ENCODE peak calls at places on chromosomes 5 and 9, in four cellular contexts. O, P, A and C are unnamed samples.

GRCh38 chr9:134374301-134375010 is 48.2 kb downstream of the RXRA start:
- DNase-seq in O (peak), P (no peak), A (no peak), C (no peak)

GRCh38 chr9:71909887-71910601 is 949 bp downstream of the ABHD17B start:
- DNase-seq in O (peak), P (peak), A (peak), C (peak)

GRCh38 chr9:99389087-99390033 is 167.3 kb downstream of the SEC61B start:
- DNase-seq in O (no peak), P (no peak), A (no peak), C (no peak)

GRCh38 chr5:35117960-35118359 is 70.2 kb upstream of the AGXT2 start:
- DNase-seq in O (no peak), P (no peak), A (no peak), C (no peak)

GRCh38 chr9:35110327-35110758 is 5.3 kb downstream of the ATOSB start:
- DNase-seq in O (no peak), P (peak), A (no peak), C (no peak)

GRCh38 chr9:28007097-28007817 is 434.0 kb upstream of the C9orf72 start:
- DNase-seq in O (no peak), P (no peak), A (no peak), C (no peak)

GRCh38 chr9:88746029-88746743 is 211.2 kb downstream of the NXNL2 start:
- DNase-seq in O (peak), P (no peak), A (no peak), C (peak)

GRCh38 chr5:64229163-64229774 is 63.6 kb downstream of the RNF180 start:
- DNase-seq in O (no peak), P (peak), A (peak), C (no peak)

GRCh38 chr5:139592289-139592688 is 31.1 kb downstream of the UBE2D2 start:
- DNase-seq in O (no peak), P (no peak), A (no peak), C (no peak)

GRCh38 chr5:20537911-20538310 is 549.9 kb upstream of the CDH18 start:
- DNase-seq in O (no peak), P (no peak), A (no peak), C (no peak)
- TF ChIP-seq POLR2AphosphoS5 in O (no peak), P (no peak), A (no peak), C (no peak)

GRCh38 chr5:59807806-59808205 is 85.7 kb downstream of the PDE4D start:
- DNase-seq in O (no peak), P (no peak), A (no peak), C (no peak)

GRCh38 chr5:59814563-59814872 is 79.0 kb downstream of the PDE4D start:
- DNase-seq in O (no peak), P (no peak), A (no peak), C (no peak)

GRCh38 chr5:59813761-59814562 is 79.6 kb downstream of the PDE4D start:
- DNase-seq in O (no peak), P (peak), A (peak), C (peak)

DNA sequence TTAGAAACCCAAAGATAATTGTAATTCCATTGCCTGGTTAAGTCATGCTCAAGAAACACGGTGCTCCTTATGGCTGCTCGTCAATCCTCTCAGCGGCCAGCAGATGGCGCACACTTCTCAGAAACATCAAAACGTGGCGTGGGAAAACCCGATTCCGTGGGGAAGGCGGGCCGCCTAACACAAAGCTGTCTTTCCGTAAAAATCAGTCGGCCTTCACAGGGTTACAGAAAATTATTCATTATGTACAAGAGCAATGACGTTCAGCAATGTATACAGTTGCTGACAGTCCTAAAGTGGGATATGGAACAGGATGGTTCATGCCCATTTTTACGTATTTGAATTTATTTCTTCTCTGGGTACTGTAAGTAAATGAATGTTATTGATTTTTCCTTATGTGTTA is 83.5 kb downstream of the PDE4D start:
- DNase-seq in O (peak), P (peak), A (peak), C (peak)
- H3K4me3 ChIP-seq in O (no peak), P (no peak), A (no peak), C (no peak)

DNA sequence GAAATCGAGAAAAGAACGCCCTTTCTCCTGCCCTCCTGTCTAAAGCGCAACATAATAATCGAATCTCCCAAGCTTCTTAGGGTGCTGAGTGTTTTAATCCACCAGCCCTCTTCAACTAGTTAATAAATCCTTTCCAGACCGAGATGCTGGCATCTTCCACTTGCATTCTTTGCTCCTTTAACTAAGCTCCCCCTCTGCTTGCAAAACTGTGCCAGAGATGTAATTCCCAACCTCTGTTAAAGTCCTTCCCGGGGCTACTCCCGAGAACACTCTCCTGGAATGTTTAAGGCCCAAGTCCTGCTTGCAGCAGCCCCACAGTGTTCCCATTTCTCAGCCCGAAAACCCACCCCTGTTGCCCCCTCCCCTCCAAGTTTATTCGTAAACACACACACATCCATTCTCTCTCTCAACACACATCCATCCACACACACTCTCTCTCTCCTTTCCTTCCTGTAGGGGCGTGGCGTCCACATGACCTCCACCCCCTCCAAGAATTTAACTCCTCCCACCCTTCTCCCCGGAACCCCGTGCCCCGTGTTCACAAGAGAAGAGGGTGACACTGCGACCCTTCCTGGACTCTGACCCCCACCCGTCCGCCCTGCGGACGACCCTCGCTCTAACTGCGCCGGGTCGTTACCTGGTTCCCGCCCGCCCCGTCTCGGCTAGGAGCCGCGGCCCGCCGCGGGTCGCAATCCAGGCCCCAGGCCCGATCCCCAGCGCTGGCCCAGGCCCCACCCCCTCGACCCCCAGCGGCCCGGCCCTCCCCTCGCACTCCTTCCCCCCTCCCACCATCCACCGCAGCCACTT is 7.0 kb upstream of the MGAT1 start:
- DNase-seq in O (peak), P (peak), A (peak), C (peak)
- TF ChIP-seq POLR2A in O (peak), P (no peak), A (peak), C (peak)

DNA sequence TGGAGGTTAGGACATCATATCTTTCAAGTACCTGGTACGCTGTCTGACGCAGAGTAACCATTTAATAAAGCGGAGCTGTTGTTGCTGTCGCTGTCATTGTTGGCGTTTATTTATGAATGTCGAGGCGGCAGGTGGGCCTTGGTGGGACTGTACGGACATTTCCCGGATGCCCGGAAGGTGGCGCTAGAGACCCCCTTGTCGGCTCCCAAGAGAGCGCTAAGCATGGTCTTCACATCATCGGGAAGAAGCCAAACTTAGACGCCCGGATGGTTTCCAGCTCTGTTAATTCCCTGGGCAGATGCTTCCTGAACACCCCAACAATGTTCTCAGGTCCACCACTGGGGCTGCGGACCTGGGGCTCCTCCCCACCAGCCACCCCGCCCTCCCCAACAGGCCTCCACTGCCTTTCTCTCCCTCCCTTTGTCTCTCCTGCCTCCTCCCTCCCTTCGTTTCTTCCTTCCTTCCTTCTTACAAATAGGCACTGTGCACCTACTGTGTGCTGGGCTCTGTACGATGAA is 54.1 kb downstream of the DUSP1 start:
- DNase-seq in O (peak), P (peak), A (peak), C (peak)
- TF ChIP-seq POLR2AphosphoS5 in O (peak), P (peak), A (no peak), C (no peak)

DNA sequence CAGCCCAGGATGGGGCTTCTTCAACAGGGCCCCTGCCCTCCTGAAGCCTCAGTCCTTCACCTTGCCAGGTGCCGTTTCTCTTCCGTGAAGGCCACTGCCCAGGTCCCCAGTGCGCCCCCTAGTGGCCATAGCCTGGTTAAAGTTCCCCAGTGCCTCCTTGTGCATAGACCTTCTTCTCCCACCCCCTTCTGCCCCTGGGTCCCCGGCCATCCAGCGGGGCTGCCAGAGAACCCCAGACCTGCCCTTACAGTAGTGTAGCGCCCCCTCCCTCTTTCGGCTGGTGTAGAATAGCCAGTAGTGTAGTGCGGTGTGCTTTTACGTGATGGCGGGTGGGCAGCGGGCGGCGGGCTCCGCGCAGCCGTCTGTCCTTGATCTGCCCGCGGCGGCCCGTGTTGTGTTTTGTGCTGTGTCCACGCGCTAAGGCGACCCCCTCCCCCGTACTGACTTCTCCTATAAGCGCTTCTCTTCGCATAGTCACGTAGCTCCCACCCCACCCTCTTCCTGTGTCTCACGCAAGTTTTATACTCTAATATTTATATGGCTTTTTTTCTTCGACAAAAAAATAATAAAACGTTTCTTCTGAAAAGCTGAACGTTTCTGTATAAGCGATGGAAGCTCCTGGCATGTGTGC is 23.6 kb downstream of the PCDHGC5 start:
- DNase-seq in O (peak), P (peak), A (peak), C (peak)
- H3K4me3 ChIP-seq in O (peak), P (peak), A (no peak), C (peak)

GRCh38 chr5:418681-419121 is 24.3 kb upstream of the EXOC3 start:
- DNase-seq in O (peak), P (no peak), A (no peak), C (no peak)
- TF ChIP-seq POLR2A in O (no peak), P (no peak), A (no peak), C (no peak)